ENCODE peak calls at places on chromosomes 11 and 22, in ten cellular contexts. S is NCI-H187 treated with DMSO at 0.1 percent for 48 hours; M is head of caudate nucleus; F is lower leg skin; Y is ovary; A is astrocyte of the spinal cord; W is stomach; E is stimulated activated CD4-positive, alpha-beta T cell treated with anti-CD3 and anti-CD28 coated beads, Interleukin-4, amount 100 ng/mL, for 24 hours; V is hypothalamus; N is GM03348. I is an unnamed sample.

GRCh38 chr22:17705565-17706450 is 67.3 kb downstream of the BCL2L13 start:
- DNase-seq in S (no peak), M (no peak), F (no peak), Y (no peak), A (no peak), W (no peak), E (no peak), V (no peak), N (no peak), I (no peak)

GRCh38 chr11:112810951-112811350 is 150.3 kb upstream of the NCAM1 start:
- DNase-seq in S (no peak), M (no peak), F (no peak), Y (no peak), A (no peak), W (no peak), E (no peak), V (no peak), N (no peak), I (no peak)

GRCh38 chr22:29992341-29993275 is 87.7 kb upstream of the HORMAD2 start:
- DNase-seq in S (no peak), M (no peak), F (no peak), Y (no peak), A (peak; percentile 30), W (no peak), E (no peak), V (no peak), N (no peak), I (no peak)

GRCh38 chr11:96307748-96308133 is 35.3 kb downstream of the MAML2 start:
- DNase-seq in S (no peak), M (no peak), F (no peak), Y (no peak), A (peak; percentile 93), W (no peak), E (no peak), V (no peak), N (peak; percentile 57), I (no peak)

GRCh38 chr22:17358394-17358793 is 10.9 kb upstream of the CECR2 start:
- DNase-seq in S (no peak), M (no peak), F (no peak), Y (no peak), A (no peak), W (no peak), E (no peak), V (no peak), N (no peak), I (no peak)

GRCh38 chr11:83285131-83285770 is 916 bp downstream of the CCDC90B start:
- DNase-seq in S (no peak), M (no peak), F (no peak), Y (no peak), A (no peak), W (no peak), E (no peak), V (no peak), N (no peak), I (no peak)

GRCh38 chr11:13091373-13091772 is 82.3 kb downstream of the RASSF10 start:
- DNase-seq in S (no peak), M (no peak), F (no peak), Y (no peak), A (peak; percentile 12), W (no peak), E (no peak), V (no peak), N (no peak), I (no peak)

GRCh38 chr11:850777-851762 is 8.4 kb downstream of the TSPAN4 start:
- DNase-seq in S (no peak), M (no peak), F (no peak), Y (no peak), A (no peak), W (no peak), E (no peak), V (no peak), N (no peak), I (no peak)

GRCh38 chr11:64121637-64122410 is 44.1 kb downstream of the MACROD1 start:
- DNase-seq in S (no peak), M (no peak), F (no peak), Y (no peak), A (peak; percentile 84), W (no peak), E (no peak), V (no peak), N (peak; percentile 66), I (no peak)

GRCh38 chr11:97847730-97848129 is 1173.0 kb upstream of the CNTN5 start:
- DNase-seq in S (no peak), M (no peak), F (no peak), Y (no peak), A (no peak), W (no peak), E (no peak), V (no peak), N (no peak), I (no peak)

GRCh38 chr11:6817668-6818067 is 18.2 kb upstream of the OR6A2 start:
- DNase-seq in S (no peak), M (no peak), F (no peak), Y (no peak), A (no peak), W (no peak), E (no peak), V (no peak), N (no peak), I (no peak)

GRCh38 chr11:3959918-3960295 is 104.4 kb downstream of the STIM1 start:
- DNase-seq in S (no peak), M (no peak), F (no peak), Y (no peak), A (no peak), W (no peak), E (no peak), V (no peak), N (peak; percentile 27), I (no peak)

GRCh38 chr11:40252236-40252635 is 1207.2 kb downstream of the LRRC4C start:
- DNase-seq in S (no peak), M (no peak), F (no peak), Y (no peak), A (no peak), W (no peak), E (no peak), V (no peak), N (no peak), I (no peak)

GRCh38 chr11:132685174-132685611 is 847.1 kb downstream of the OPCML start:
- DNase-seq in S (no peak), M (no peak), F (no peak), Y (no peak), A (peak; percentile 68), W (no peak), E (no peak), V (no peak), N (peak; percentile 71), I (no peak)

GRCh38 chr11:39209966-39210365 is 2249.5 kb downstream of the LRRC4C start:
- DNase-seq in S (no peak), M (no peak), F (no peak), Y (no peak), A (no peak), W (no peak), E (no peak), V (no peak), N (no peak), I (no peak)

GRCh38 chr11:63709336-63709735 is 28.0 kb downstream of the RTN3 start:
- DNase-seq in S (no peak), M (no peak), F (no peak), Y (no peak), A (no peak), W (no peak), E (no peak), V (no peak), N (no peak), I (no peak)

GRCh38 chr11:2462986-2463765 is 18.4 kb downstream of the KCNQ1 start:
- DNase-seq in S (no peak), M (peak; percentile 14), F (peak; percentile 54), Y (no peak), A (no peak), W (peak; percentile 96), E (no peak), V (no peak), N (no peak), I (no peak)

GRCh38 chr11:13016415-13016814 is 7.3 kb downstream of the RASSF10 start:
- DNase-seq in S (no peak), M (no peak), F (no peak), Y (no peak), A (no peak), W (no peak), E (no peak), V (no peak), N (no peak), I (no peak)

GRCh38 chr22:25746012-25746373 is 4.0 kb downstream of the MYO18B start:
- DNase-seq in S (no peak), M (no peak), F (no peak), Y (no peak), A (peak; percentile 68), W (no peak), E (no peak), V (no peak), N (no peak), I (no peak)

GRCh38 chr11:73344191-73344607 is 32.0 kb upstream of the RELT start:
- DNase-seq in S (no peak), M (peak; percentile 88), F (no peak), Y (no peak), A (no peak), W (no peak), E (no peak), V (peak; percentile 35), N (no peak), I (no peak)

GRCh38 chr22:20061481-20061861 is 18.6 kb upstream of the DGCR8 start:
- DNase-seq in S (no peak), M (no peak), F (no peak), Y (no peak), A (no peak), W (no peak), E (no peak), V (no peak), N (no peak), I (no peak)

GRCh38 chr11:73399159-73400090 is 23.2 kb downstream of the RELT start:
- DNase-seq in S (no peak), M (peak; percentile 15), F (peak; percentile 78), Y (no peak), A (no peak), W (no peak), E (no peak), V (no peak), N (no peak), I (no peak)

GRCh38 chr11:114606003-114606801 is 10.6 kb upstream of the NXPE4 start:
- DNase-seq in S (no peak), M (no peak), F (no peak), Y (no peak), A (no peak), W (no peak), E (no peak), V (no peak), N (no peak), I (no peak)

GRCh38 chr11:116686891-116687290 is 85.9 kb downstream of the BUD13 start:
- DNase-seq in S (no peak), M (no peak), F (peak; percentile 64), Y (no peak), A (no peak), W (no peak), E (no peak), V (no peak), N (no peak), I (no peak)

GRCh38 chr22:18091916-18092526 is 14.2 kb downstream of the PEX26 start:
- DNase-seq in S (no peak), M (peak; percentile 70), F (peak; percentile 93), Y (peak; percentile 72), A (peak; percentile 33), W (peak; percentile 75), E (peak; percentile 35), V (no peak), N (peak; percentile 82), I (no peak)

I was measured in cerebellar nuclear complex.